ENCODE peak calls at places on chromosomes 4 and X, in eight cellular contexts. One of them, this sample, is unnamed.

GRCh38 chrX:153408871-153409351 is 2.4 kb upstream of the ZFP92 start:
- DNase-seq in choroid plexus epithelial cell: no peak
- DNase-seq in uterus: no peak
- DNase-seq in psoas muscle: no peak
- DNase-seq in fibroblast of pulmonary artery: no peak
- DNase-seq in amygdala: no peak
- DNase-seq in left kidney: no peak
- DNase-seq in NCI-H774: no peak
- DNase-seq in this sample: no peak

GRCh38 chr4:105154576-105154975 is 7.9 kb downstream of the TET2 start:
- DNase-seq in fibroblast of pulmonary artery: no peak
- DNase-seq in amygdala: no peak
- DNase-seq in uterus: no peak
- DNase-seq in left kidney: no peak
- DNase-seq in psoas muscle: no peak
- DNase-seq in choroid plexus epithelial cell: no peak
- DNase-seq in NCI-H774: no peak
- DNase-seq in this sample: no peak

GRCh38 chrX:135544338-135544948 is 24.0 kb downstream of the INTS6L start:
- DNase-seq in left kidney: no peak
- DNase-seq in fibroblast of pulmonary artery: no peak
- DNase-seq in choroid plexus epithelial cell: no peak
- DNase-seq in uterus: no peak
- DNase-seq in NCI-H774: no peak
- DNase-seq in amygdala: no peak
- DNase-seq in psoas muscle: no peak
- DNase-seq in this sample: no peak

GRCh38 chr4:142035556-142035955 is 399.2 kb downstream of the IL15 start:
- DNase-seq in NCI-H774: no peak
- DNase-seq in fibroblast of pulmonary artery: no peak
- DNase-seq in left kidney: no peak
- DNase-seq in psoas muscle: no peak
- DNase-seq in amygdala: no peak
- DNase-seq in choroid plexus epithelial cell: no peak
- DNase-seq in uterus: no peak
- DNase-seq in this sample: no peak

GRCh38 chrX:50622751-50623150 is 152.1 kb upstream of the DGKK start:
- DNase-seq in NCI-H774: no peak
- DNase-seq in uterus: no peak
- DNase-seq in fibroblast of pulmonary artery: no peak
- DNase-seq in amygdala: no peak
- DNase-seq in choroid plexus epithelial cell: no peak
- DNase-seq in psoas muscle: no peak
- DNase-seq in left kidney: no peak
- DNase-seq in this sample: no peak

GRCh38 chrX:9327747-9328145 is 137.1 kb upstream of the TBL1X start:
- DNase-seq in uterus: no peak
- DNase-seq in NCI-H774: no peak
- DNase-seq in psoas muscle: no peak
- DNase-seq in left kidney: no peak
- DNase-seq in fibroblast of pulmonary artery: peak; percentile 55
- DNase-seq in choroid plexus epithelial cell: peak; percentile 80
- DNase-seq in amygdala: no peak
- DNase-seq in this sample: no peak

GRCh38 chr4:24856586-24856985 is 56.3 kb downstream of the CCDC149 start:
- DNase-seq in left kidney: no peak
- DNase-seq in NCI-H774: no peak
- DNase-seq in amygdala: no peak
- DNase-seq in uterus: no peak
- DNase-seq in psoas muscle: no peak
- DNase-seq in choroid plexus epithelial cell: peak; percentile 56
- DNase-seq in fibroblast of pulmonary artery: peak; percentile 77
- DNase-seq in this sample: no peak

GRCh38 chrX:12701625-12702024 is 89.6 kb upstream of the PRPS2 start:
- DNase-seq in fibroblast of pulmonary artery: peak; percentile 82
- DNase-seq in NCI-H774: peak; percentile 69
- DNase-seq in psoas muscle: peak; percentile 20
- DNase-seq in left kidney: peak; percentile 83
- DNase-seq in uterus: no peak
- DNase-seq in choroid plexus epithelial cell: peak; percentile 57
- DNase-seq in amygdala: peak; percentile 32
- DNase-seq in this sample: peak; percentile 61

GRCh38 chr4:82629238-82630000 is 67.6 kb upstream of the TMEM150C start:
- DNase-seq in psoas muscle: no peak
- DNase-seq in NCI-H774: no peak
- DNase-seq in choroid plexus epithelial cell: peak; percentile 20
- DNase-seq in amygdala: no peak
- DNase-seq in fibroblast of pulmonary artery: peak; percentile 69
- DNase-seq in left kidney: no peak
- DNase-seq in uterus: no peak
- DNase-seq in this sample: no peak

GRCh38 chrX:1421433-1422134 is 29.7 kb upstream of the SLC25A6 start:
- DNase-seq in fibroblast of pulmonary artery: no peak
- DNase-seq in left kidney: no peak
- DNase-seq in amygdala: no peak
- DNase-seq in psoas muscle: no peak
- DNase-seq in uterus: no peak
- DNase-seq in choroid plexus epithelial cell: no peak
- DNase-seq in NCI-H774: no peak
- DNase-seq in this sample: no peak

GRCh38 chr4:66273110-66273509 is 602.8 kb upstream of the EPHA5 start:
- DNase-seq in amygdala: no peak
- DNase-seq in fibroblast of pulmonary artery: no peak
- DNase-seq in NCI-H774: peak; percentile 32
- DNase-seq in left kidney: no peak
- DNase-seq in uterus: no peak
- DNase-seq in psoas muscle: no peak
- DNase-seq in choroid plexus epithelial cell: no peak
- DNase-seq in this sample: no peak

GRCh38 chr4:167452922-167453321 is 218.6 kb upstream of the SPOCK3 start:
- DNase-seq in choroid plexus epithelial cell: no peak
- DNase-seq in fibroblast of pulmonary artery: no peak
- DNase-seq in uterus: no peak
- DNase-seq in NCI-H774: no peak
- DNase-seq in psoas muscle: no peak
- DNase-seq in left kidney: peak; percentile 31
- DNase-seq in amygdala: no peak
- DNase-seq in this sample: no peak

GRCh38 chr4:6942238-6942800 is 32.7 kb downstream of the TBC1D14 start:
- DNase-seq in NCI-H774: no peak
- DNase-seq in psoas muscle: no peak
- DNase-seq in left kidney: peak; percentile 43
- DNase-seq in fibroblast of pulmonary artery: peak; percentile 97
- DNase-seq in amygdala: no peak
- DNase-seq in choroid plexus epithelial cell: peak; percentile 98
- DNase-seq in uterus: peak; percentile 51
- DNase-seq in this sample: no peak

GRCh38 chr4:137307806-137308205 is 224.5 kb downstream of the PCDH18 start:
- DNase-seq in NCI-H774: no peak
- DNase-seq in uterus: peak; percentile 21
- DNase-seq in left kidney: no peak
- DNase-seq in fibroblast of pulmonary artery: peak; percentile 73
- DNase-seq in amygdala: no peak
- DNase-seq in choroid plexus epithelial cell: peak; percentile 94
- DNase-seq in psoas muscle: peak; percentile 18
- DNase-seq in this sample: no peak

GRCh38 chrX:56788717-56789122 is 59.7 kb downstream of the NBDY start:
- DNase-seq in choroid plexus epithelial cell: peak; percentile 40
- DNase-seq in fibroblast of pulmonary artery: peak; percentile 32
- DNase-seq in uterus: peak; percentile 28
- DNase-seq in psoas muscle: peak; percentile 79
- DNase-seq in amygdala: peak; percentile 89
- DNase-seq in NCI-H774: no peak
- DNase-seq in left kidney: no peak
- DNase-seq in this sample: no peak

This sample was measured in NCI-H1930.